ENCODE peak calls at places on chromosomes 6 and 20, in five cellular contexts. H is T-helper 17 cell, Q is fibroblast of gingiva, C is HEK293T, G is HTR-8/SVneo. M is an unnamed sample.
A peak's percentile ranks its signal among the peaks of the same experiment; 100 is the strongest.

GRCh38 chr6:146965110-146965689 is 239.0 kb upstream of the STXBP5 start:
- DNase-seq in H (no peak), Q (no peak), C (no peak), G (no peak), M (no peak)

GRCh38 chr6:98871057-98871456 is 36.7 kb downstream of the POU3F2 start:
- DNase-seq in H (no peak), Q (peak; percentile 37), C (no peak), G (no peak), M (no peak)

GRCh38 chr6:3865463-3865862 is 16.3 kb downstream of the FAM50B start:
- DNase-seq in H (no peak), Q (no peak), C (no peak), G (no peak), M (no peak)

GRCh38 chr6:34373511-34373910 is 19.0 kb downstream of the NUDT3 start:
- DNase-seq in H (no peak), Q (no peak), C (no peak), G (no peak), M (no peak)

GRCh38 chr6:38184041-38184779 is 364.7 kb downstream of the ZFAND3 start:
- DNase-seq in H (no peak), Q (no peak), C (no peak), G (no peak), M (no peak)

GRCh38 chr20:19952392-19952791 is 64.8 kb upstream of the NAA20 start:
- DNase-seq in H (no peak), Q (no peak), C (no peak), G (no peak), M (no peak)

GRCh38 chr20:32013326-32013725 is 3.1 kb downstream of the CCM2L start:
- DNase-seq in H (no peak), Q (no peak), C (no peak), G (no peak), M (no peak)

GRCh38 chr20:61813791-61814190 is 251.9 kb downstream of the TAF4 start:
- DNase-seq in H (no peak), Q (no peak), C (no peak), G (no peak), M (no peak)

GRCh38 chr20:19397676-19398075 is 185.2 kb downstream of the SLC24A3 start:
- DNase-seq in H (no peak), Q (no peak), C (no peak), G (no peak), M (no peak)

GRCh38 chr20:53047203-53047602 is 75.0 kb downstream of the TSHZ2 start:
- DNase-seq in H (no peak), Q (no peak), C (no peak), G (no peak), M (no peak)

GRCh38 chr20:14921546-14921945 is 584.1 kb upstream of the FLRT3 start:
- DNase-seq in H (no peak), Q (peak; percentile 88), C (no peak), G (no peak), M (no peak)

GRCh38 chr20:51183443-51183842 is 160.5 kb upstream of the KCNG1 start:
- DNase-seq in H (no peak), Q (no peak), C (no peak), G (peak; percentile 69), M (no peak)

GRCh38 chr20:57484772-57485171 is 40.2 kb downstream of the CTCFL start:
- DNase-seq in H (no peak), Q (no peak), C (no peak), G (no peak), M (no peak)

GRCh38 chr20:55173601-55174000 is 698.2 kb downstream of the DOK5 start:
- DNase-seq in H (no peak), Q (no peak), C (no peak), G (no peak), M (no peak)

GRCh38 chr6:118123503-118124037 is 216.5 kb downstream of the SLC35F1 start:
- DNase-seq in H (no peak), Q (no peak), C (no peak), G (no peak), M (no peak)

GRCh38 chr20:43916875-43917371 is 2.3 kb downstream of the TOX2 start:
- DNase-seq in H (no peak), Q (no peak), C (no peak), G (no peak), M (no peak)

GRCh38 chr20:37567671-37568588 is 40.3 kb upstream of the BLCAP start:
- DNase-seq in H (no peak), Q (no peak), C (peak; percentile 34), G (peak; percentile 51), M (no peak)

GRCh38 chr6:39884696-39885095 is 49.6 kb downstream of the MOCS1 start:
- DNase-seq in H (no peak), Q (no peak), C (no peak), G (no peak), M (no peak)

GRCh38 chr20:36573798-36574277 is 441 bp downstream of the TGIF2 start:
- DNase-seq in H (peak; percentile 35), Q (no peak), C (no peak), G (no peak), M (no peak)

GRCh38 chr6:34465551-34466241 is at the start of gene PACSIN1:
- DNase-seq in H (no peak), Q (no peak), C (no peak), G (no peak), M (no peak)

GRCh38 chr20:23368316-23369110 is 6.5 kb downstream of the GZF1 start:
- DNase-seq in H (no peak), Q (peak; percentile 62), C (no peak), G (no peak), M (no peak)

GRCh38 chr6:143059616-143060353 is 904 bp upstream of the AIG1 start:
- DNase-seq in H (no peak), Q (peak; percentile 83), C (no peak), G (peak; percentile 33), M (no peak)

GRCh38 chr6:2396856-2397640 is 151.6 kb upstream of the GMDS start:
- DNase-seq in H (no peak), Q (peak; percentile 76), C (no peak), G (no peak), M (no peak)

GRCh38 chr6:161272600-161273355 is 1.1 kb downstream of the AGPAT4 start:
- DNase-seq in H (no peak), Q (peak; percentile 51), C (peak; percentile 28), G (no peak), M (no peak)

GRCh38 chr6:134740473-134741192 is 209.3 kb downstream of the ALDH8A1 start:
- DNase-seq in H (no peak), Q (peak; percentile 46), C (no peak), G (peak; percentile 22), M (no peak)

GRCh38 chr6:38671885-38672467 is 31.0 kb downstream of the GLO1 start:
- DNase-seq in H (no peak), Q (peak; percentile 51), C (peak; percentile 63), G (peak; percentile 56), M (peak; percentile 31)

GRCh38 chr20:42981258-42981657 is 208.4 kb downstream of the PTPRT start:
- DNase-seq in H (no peak), Q (no peak), C (no peak), G (no peak), M (no peak)

GRCh38 chr6:113669641-113670040 is 187.5 kb upstream of the MARCKS start:
- DNase-seq in H (no peak), Q (no peak), C (no peak), G (no peak), M (no peak)

GRCh38 chr20:21166801-21167200 is 40.9 kb downstream of the KIZ start:
- DNase-seq in H (no peak), Q (no peak), C (no peak), G (no peak), M (no peak)

GRCh38 chr20:60371456-60371855 is 413.2 kb downstream of the CDH26 start:
- DNase-seq in H (no peak), Q (no peak), C (no peak), G (no peak), M (no peak)

GRCh38 chr6:81906709-81907204 is 154.3 kb upstream of the TENT5A start:
- DNase-seq in H (no peak), Q (no peak), C (no peak), G (no peak), M (no peak)

GRCh38 chr6:1786455-1787108 is 176.9 kb downstream of the FOXC1 start:
- DNase-seq in H (no peak), Q (no peak), C (no peak), G (no peak), M (no peak)

GRCh38 chr20:61819921-61820825 is 245.5 kb downstream of the TAF4 start:
- DNase-seq in H (no peak), Q (no peak), C (no peak), G (no peak), M (no peak)

GRCh38 chr20:44454301-44454963 is 21.2 kb upstream of the TTPAL start:
- DNase-seq in H (no peak), Q (no peak), C (no peak), G (no peak), M (no peak)

GRCh38 chr6:106309766-106310373 is 15.7 kb downstream of the ATG5 start:
- DNase-seq in H (no peak), Q (peak; percentile 73), C (no peak), G (no peak), M (no peak)

GRCh38 chr6:91167846-91168245 is 581.0 kb upstream of the MAP3K7 start:
- DNase-seq in H (no peak), Q (no peak), C (no peak), G (no peak), M (no peak)

GRCh38 chr6:40640591-40641293 is 53.6 kb upstream of the LRFN2 start:
- DNase-seq in H (no peak), Q (no peak), C (no peak), G (no peak), M (no peak)

GRCh38 chr6:100121854-100122609 is 128.0 kb upstream of the MCHR2 start:
- DNase-seq in H (no peak), Q (peak; percentile 42), C (no peak), G (no peak), M (no peak)